ENCODE peak calls at places on chromosomes 11 and 22, in four cellular contexts. Z is H1, D is K562, V is GM12878. F is an unnamed sample.

GRCh38 chr11:95487391-95487790 is 256.4 kb upstream of the SESN3 start:
- DNase-seq in Z (no peak), D (no peak), V (peak; percentile 83), F (no peak)

GRCh38 chr22:46240917-46241316 is 9.2 kb downstream of the CDPF1 start:
- DNase-seq in Z (no peak), D (no peak), V (no peak), F (peak; percentile 47)

GRCh38 chr11:121807051-121807450 is 309.0 kb downstream of the BLID start:
- DNase-seq in Z (no peak), D (no peak), V (no peak), F (peak; percentile 16)

GRCh38 chr11:12294613-12295012 is 82.8 kb upstream of the PARVA start:
- DNase-seq in Z (no peak), D (peak; percentile 38), V (no peak), F (no peak)

GRCh38 chr22:46031965-46032851 is 55.2 kb upstream of the WNT7B start:
- DNase-seq in Z (no peak), D (no peak), V (no peak), F (peak; percentile 28)

GRCh38 chr11:119795231-119795630 is 66.2 kb upstream of the NECTIN1 start:
- DNase-seq in Z (no peak), D (no peak), V (no peak), F (no peak)

GRCh38 chr11:114773541-114774338 is 95.4 kb downstream of the NXPE2 start:
- DNase-seq in Z (no peak), D (no peak), V (no peak), F (no peak)

GRCh38 chr11:89625171-89625570 is 84.9 kb upstream of the TRIM77 start:
- DNase-seq in Z (no peak), D (peak; percentile 0), V (no peak), F (no peak)

GRCh38 chr22:24583972-24584790 is 8.7 kb downstream of the LRRC75B start:
- DNase-seq in Z (no peak), D (no peak), V (no peak), F (no peak)

GRCh38 chr22:29187831-29188230 is 17.9 kb upstream of the EMID1 start:
- DNase-seq in Z (no peak), D (no peak), V (no peak), F (peak; percentile 50)

GRCh38 chr22:47189056-47189916 is 426.8 kb downstream of the TBC1D22A start:
- DNase-seq in Z (no peak), D (no peak), V (no peak), F (no peak)

GRCh38 chr11:122309262-122309925 is 193.4 kb upstream of the BLID start:
- DNase-seq in Z (no peak), D (no peak), V (no peak), F (no peak)

GRCh38 chr11:88292156-88292844 is 45.2 kb downstream of the CTSC start:
- DNase-seq in Z (no peak), D (no peak), V (no peak), F (peak; percentile 12)
- TF ChIP-seq CTCF in Z (no peak), D (no peak), V (no peak), F (peak; percentile 39)

GRCh38 chr11:59029490-59029889 is 56.6 kb upstream of the GLYATL1B start:
- DNase-seq in Z (no peak), D (no peak), V (no peak), F (no peak)
- TF ChIP-seq NRF1 in Z (no peak), D (no peak), V (no peak), F (no peak)

GRCh38 chr11:125777309-125777708 is 1.3 kb downstream of the PATE2 start:
- DNase-seq in Z (no peak), D (no peak), V (no peak), F (no peak)
- TF ChIP-seq YY1 in Z (no peak), D (no peak), V (no peak), F (no peak)

GRCh38 chr22:30821381-30821780 is 126.7 kb downstream of the OSBP2 start:
- DNase-seq in Z (no peak), D (no peak), V (no peak), F (no peak)

GRCh38 chr22:30813936-30814335 is 119.3 kb downstream of the OSBP2 start:
- DNase-seq in Z (no peak), D (no peak), V (no peak), F (no peak)

GRCh38 chr22:30821863-30822215 is 127.2 kb downstream of the OSBP2 start:
- DNase-seq in Z (no peak), D (no peak), V (no peak), F (peak; percentile 65)

DNA sequence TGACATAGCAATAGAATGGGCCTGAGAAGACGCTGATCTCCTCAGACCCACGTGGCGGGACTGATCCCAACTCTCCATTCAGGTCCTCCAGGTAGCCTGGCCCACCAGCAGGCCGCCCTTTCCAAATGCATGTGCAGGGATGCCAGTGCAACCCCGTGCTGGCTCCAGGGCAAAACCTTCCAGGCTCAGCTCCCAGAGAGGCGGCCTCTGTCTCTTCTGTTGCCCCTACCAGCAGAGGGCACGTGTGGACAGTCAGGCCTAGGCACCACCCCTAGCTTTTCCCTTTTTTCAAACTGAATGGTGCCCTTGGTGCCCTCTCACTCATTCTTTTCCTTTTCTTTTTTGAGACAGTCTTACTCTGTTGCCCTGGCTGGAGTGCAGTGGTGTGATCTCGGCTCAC is 121.7 kb downstream of the OSBP2 start:
- DNase-seq in Z (no peak), D (peak; percentile 20), V (no peak), F (no peak)
- TF ChIP-seq CTCF in Z (peak; percentile 37), D (peak; percentile 48), V (peak; percentile 9), F (no peak)

GRCh38 chr11:67612751-67613150 is 6.0 kb downstream of the NDUFV1 start:
- DNase-seq in Z (peak; percentile 42), D (no peak), V (no peak), F (no peak)

GRCh38 chr11:67611704-67612587 is 5.2 kb downstream of the NDUFV1 start:
- DNase-seq in Z (peak; percentile 36), D (no peak), V (no peak), F (no peak)

GRCh38 chr11:67614730-67615454 is 8.2 kb downstream of the NDUFV1 start:
- DNase-seq in Z (no peak), D (no peak), V (no peak), F (no peak)

GRCh38 chr11:67613960-67614715 is 7.4 kb downstream of the NDUFV1 start:
- DNase-seq in Z (peak; percentile 93), D (peak; percentile 79), V (peak; percentile 88), F (peak; percentile 84)

GRCh38 chr11:67613313-67613959 is 6.7 kb downstream of the NDUFV1 start:
- DNase-seq in Z (no peak), D (no peak), V (no peak), F (no peak)
- TF ChIP-seq NRF1 in Z (no peak), D (no peak), V (no peak), F (no peak)